ENCODE peak calls at places on chromosomes 13 and 19, in nine cellular contexts. L, U, N, Y, G, V, M, Q and B are unnamed samples.

GRCh38 chr19:44692379-44692721 is 6.6 kb upstream of the CEACAM16 start:
- DNase-seq in L (no peak), M (no peak), Y (no peak), Q (no peak), N (no peak), V (no peak), G (no peak), U (no peak), B (no peak)

GRCh38 chr13:35499131-35500051 is 22.9 kb upstream of the MAB21L1 start:
- DNase-seq in N (no peak), U (no peak), M (peak), G (no peak), Q (no peak), V (no peak), Y (no peak), L (no peak), B (no peak)

GRCh38 chr19:49677232-49677881 is at the start of gene PRMT1:
- DNase-seq in U (no peak), N (no peak), V (peak), Y (peak), G (no peak), Q (peak), L (peak), M (peak), B (peak)

GRCh38 chr19:49333426-49334288 is 1.5 kb upstream of the CD37 start:
- DNase-seq in Y (no peak), M (no peak), V (peak), G (no peak), U (peak), L (peak), N (no peak), Q (no peak), B (peak)

GRCh38 chr19:13849991-13850909 is 26.7 kb upstream of the NANOS3 start:
- DNase-seq in Y (peak), N (peak), G (peak), V (peak), M (peak), Q (peak), U (peak), L (no peak), B (peak)

GRCh38 chr13:65260938-65261880 is 1968.9 kb downstream of the PCDH9 start:
- DNase-seq in N (peak), M (no peak), G (no peak), Q (peak), L (peak), U (no peak), V (no peak), Y (no peak), B (no peak)

GRCh38 chr13:102291587-102292218 is 110.1 kb downstream of the FGF14 start:
- DNase-seq in Y (peak), L (no peak), G (no peak), U (peak), Q (peak), M (no peak), V (no peak), N (peak), B (no peak)

GRCh38 chr19:35168261-35168660 is 13.7 kb downstream of the FXYD5 start:
- DNase-seq in U (no peak), N (no peak), G (no peak), M (no peak), L (no peak), Q (peak), V (no peak), Y (peak), B (no peak)

GRCh38 chr13:97318532-97318931 is 96.4 kb downstream of the MBNL2 start:
- DNase-seq in L (peak), Q (no peak), U (peak), M (no peak), N (no peak), Y (no peak), G (no peak), V (no peak), B (no peak)

GRCh38 chr19:45506246-45506990 is 861 bp upstream of the VASP start:
- DNase-seq in Y (peak), U (peak), G (peak), L (peak), Q (peak), N (peak), V (peak), M (peak), B (peak)

GRCh38 chr13:110912651-110913051 is 2.2 kb downstream of the ANKRD10 start:
- DNase-seq in M (no peak), V (no peak), G (peak), L (no peak), Y (peak), U (peak), N (peak), Q (peak), B (no peak)

GRCh38 chr19:49645995-49646394 is 4.0 kb downstream of the SCAF1 start:
- DNase-seq in V (no peak), M (no peak), G (no peak), L (no peak), Y (no peak), Q (no peak), U (no peak), N (no peak), B (no peak)